ENCODE peak calls at places on chromosomes 16 and 17, in six cellular contexts. C is T follicular helper cell, S is sciatic nerve, E is cardiac muscle cell, K is HS-27A, D is cardiac septum. B is an unnamed sample.
A peak's percentile ranks its signal among the peaks of the same experiment; 100 is the strongest.

GRCh38 chr17:73387746-73388577 is 76.2 kb upstream of the CDC42EP4 start:
- DNase-seq in S (no peak), K (no peak), E (no peak), C (no peak), D (no peak), B (no peak)

GRCh38 chr17:9360610-9361571 is 214.7 kb downstream of the STX8 start:
- DNase-seq in E (peak; percentile 82), D (no peak), S (no peak), C (no peak), K (no peak), B (peak; percentile 94)

GRCh38 chr16:3188675-3188924 is 596 bp downstream of the OR1F1 start:
- DNase-seq in S (no peak), C (no peak), E (no peak), K (no peak), D (no peak), B (no peak)

GRCh38 chr17:27356091-27356705 is 62.3 kb downstream of the WSB1 start:
- DNase-seq in S (no peak), C (no peak), K (no peak), D (no peak), E (no peak), B (no peak)

GRCh38 chr16:79932564-79932963 is 332.0 kb upstream of the MAF start:
- DNase-seq in E (no peak), D (no peak), S (no peak), C (no peak), K (no peak), B (no peak)

GRCh38 chr16:89909777-89910716 is 8.6 kb upstream of the MC1R start:
- DNase-seq in C (peak; percentile 52), K (no peak), D (peak; percentile 91), S (peak; percentile 86), E (peak; percentile 75), B (peak; percentile 47)

GRCh38 chr17:35089846-35090193 is 26.3 kb upstream of the RFFL start:
- DNase-seq in S (no peak), C (peak; percentile 2), K (no peak), D (no peak), E (peak; percentile 7), B (peak; percentile 24)

GRCh38 chr17:7932949-7933348 is 943 bp downstream of the CNTROB start:
- DNase-seq in D (peak; percentile 62), C (no peak), S (peak; percentile 61), E (peak; percentile 36), K (no peak), B (peak; percentile 55)

GRCh38 chr17:77944390-77945222 is 13.9 kb upstream of the TNRC6C start:
- DNase-seq in K (no peak), S (no peak), C (no peak), D (no peak), E (no peak), B (no peak)

GRCh38 chr16:31181102-31181830 is 1.3 kb downstream of the FUS start:
- DNase-seq in C (no peak), K (no peak), D (no peak), S (peak; percentile 70), E (no peak), B (peak; percentile 38)

GRCh38 chr16:50584033-50584722 is 36.0 kb downstream of the NKD1 start:
- DNase-seq in S (no peak), D (no peak), C (no peak), K (no peak), E (no peak), B (no peak)

GRCh38 chr17:68807998-68808772 is 147.0 kb downstream of the ABCA8 start:
- DNase-seq in K (no peak), C (no peak), D (no peak), E (no peak), S (no peak), B (no peak)

GRCh38 chr17:68684860-68685493 is 83.8 kb upstream of the FAM20A start:
- DNase-seq in C (no peak), S (no peak), K (no peak), E (no peak), D (no peak), B (no peak)

GRCh38 chr17:63558441-63558840 is 8.2 kb downstream of the DCAF7 start:
- DNase-seq in E (no peak), D (no peak), C (no peak), K (no peak), S (no peak), B (no peak)

GRCh38 chr16:70738083-70738977 is 52.5 kb upstream of the MTSS2 start:
- DNase-seq in E (peak; percentile 75), C (no peak), S (peak; percentile 77), D (no peak), K (no peak), B (peak; percentile 69)

GRCh38 chr16:53435066-53435688 is 906 bp downstream of the RBL2 start:
- DNase-seq in E (peak; percentile 86), K (peak; percentile 66), D (peak; percentile 87), S (peak; percentile 75), C (peak; percentile 56), B (peak; percentile 87)

GRCh38 chr16:68374251-68374805 is 63.5 kb downstream of the PRMT7 start:
- DNase-seq in E (peak; percentile 76), C (no peak), S (no peak), K (no peak), D (no peak), B (no peak)